ENCODE peak calls at places on chromosome 13, in six cellular contexts. One of them, this sample, is unnamed.

GRCh38 chr13:94382960-94383359 is 96.5 kb downstream of the DCT start:
- DNase-seq in IMR-90: no peak
- DNase-seq in H1: no peak
- DNase-seq in mesenchymal stem cell: no peak
- DNase-seq in mesendoderm: no peak
- DNase-seq in H9: no peak
- DNase-seq in this sample: no peak

GRCh38 chr13:71030789-71031188 is 836.2 kb downstream of the DACH1 start:
- DNase-seq in mesendoderm: peak; percentile 48
- DNase-seq in H1: no peak
- DNase-seq in IMR-90: no peak
- DNase-seq in mesenchymal stem cell: no peak
- DNase-seq in H9: no peak
- DNase-seq in this sample: no peak

GRCh38 chr13:48493851-48494250 is 39.0 kb downstream of the RCBTB2 start:
- DNase-seq in mesendoderm: no peak
- DNase-seq in H9: no peak
- DNase-seq in H1: no peak
- DNase-seq in IMR-90: peak; percentile 12
- DNase-seq in mesenchymal stem cell: no peak
- DNase-seq in this sample: no peak

GRCh38 chr13:36158606-36159005 is 27.4 kb upstream of the DCLK1 start:
- DNase-seq in IMR-90: no peak
- DNase-seq in mesendoderm: no peak
- DNase-seq in mesenchymal stem cell: no peak
- DNase-seq in H1: no peak
- DNase-seq in H9: no peak
- DNase-seq in this sample: no peak

GRCh38 chr13:24274452-24274971 is 34.9 kb upstream of the C1QTNF9 start:
- DNase-seq in H1: no peak
- DNase-seq in mesenchymal stem cell: peak; percentile 86
- DNase-seq in IMR-90: peak; percentile 59
- DNase-seq in mesendoderm: no peak
- DNase-seq in H9: no peak
- DNase-seq in this sample: no peak

GRCh38 chr13:111912453-111912866 is 154.5 kb upstream of the SOX1 start:
- DNase-seq in mesendoderm: no peak
- DNase-seq in IMR-90: no peak
- DNase-seq in mesenchymal stem cell: no peak
- DNase-seq in H9: peak; percentile 13
- DNase-seq in H1: no peak
- DNase-seq in this sample: no peak

GRCh38 chr13:64052526-64052925 is 2636.9 kb upstream of the PCDH20 start:
- DNase-seq in mesendoderm: peak; percentile 78
- DNase-seq in H9: no peak
- DNase-seq in IMR-90: no peak
- DNase-seq in mesenchymal stem cell: no peak
- DNase-seq in H1: no peak
- DNase-seq in this sample: no peak

GRCh38 chr13:99028890-99029289 is 51.0 kb upstream of the DOCK9 start:
- DNase-seq in mesendoderm: peak; percentile 80
- DNase-seq in IMR-90: no peak
- DNase-seq in H9: peak; percentile 74
- DNase-seq in H1: peak; percentile 41
- DNase-seq in mesenchymal stem cell: no peak
- DNase-seq in this sample: no peak

GRCh38 chr13:32901994-32902780 is 114.0 kb upstream of the KL start:
- DNase-seq in H9: no peak
- DNase-seq in H1: no peak
- DNase-seq in mesendoderm: no peak
- DNase-seq in IMR-90: no peak
- DNase-seq in mesenchymal stem cell: no peak
- DNase-seq in this sample: no peak

GRCh38 chr13:50187352-50188029 is 172.2 kb downstream of the KCNRG start:
- DNase-seq in IMR-90: no peak
- DNase-seq in mesendoderm: no peak
- DNase-seq in mesenchymal stem cell: peak; percentile 75
- DNase-seq in H9: no peak
- DNase-seq in H1: no peak
- DNase-seq in this sample: no peak

GRCh38 chr13:97310809-97311436 is 88.8 kb downstream of the MBNL2 start:
- DNase-seq in mesenchymal stem cell: no peak
- DNase-seq in mesendoderm: peak; percentile 25
- DNase-seq in H1: no peak
- DNase-seq in IMR-90: no peak
- DNase-seq in H9: no peak
- DNase-seq in this sample: no peak

GRCh38 chr13:111484129-111484925 is 163.9 kb downstream of the TEX29 start:
- DNase-seq in H9: no peak
- DNase-seq in mesendoderm: no peak
- DNase-seq in mesenchymal stem cell: no peak
- DNase-seq in H1: no peak
- DNase-seq in IMR-90: no peak
- DNase-seq in this sample: no peak

GRCh38 chr13:42039457-42039945 is 8.9 kb upstream of the DGKH start:
- DNase-seq in mesendoderm: no peak
- DNase-seq in H1: no peak
- DNase-seq in mesenchymal stem cell: no peak
- DNase-seq in H9: no peak
- DNase-seq in IMR-90: no peak
- DNase-seq in this sample: peak; percentile 12

GRCh38 chr13:21234537-21234936 is 58.1 kb downstream of the MRPL57 start:
- DNase-seq in mesendoderm: no peak
- DNase-seq in mesenchymal stem cell: peak; percentile 12
- DNase-seq in H9: no peak
- DNase-seq in IMR-90: no peak
- DNase-seq in H1: no peak
- DNase-seq in this sample: no peak

GRCh38 chr13:113184568-113185440 is 23.7 kb downstream of the PCID2 start:
- DNase-seq in mesendoderm: no peak
- DNase-seq in H1: no peak
- DNase-seq in mesenchymal stem cell: no peak
- DNase-seq in IMR-90: no peak
- DNase-seq in H9: no peak
- DNase-seq in this sample: no peak

GRCh38 chr13:36344886-36345437 is 1.2 kb downstream of the SPART start:
- DNase-seq in mesenchymal stem cell: no peak
- DNase-seq in IMR-90: no peak
- DNase-seq in mesendoderm: no peak
- DNase-seq in H9: no peak
- DNase-seq in H1: no peak
- DNase-seq in this sample: no peak

GRCh38 chr13:24165746-24166145 is 5.2 kb downstream of the SPATA13 start:
- DNase-seq in IMR-90: peak; percentile 83
- DNase-seq in H9: no peak
- DNase-seq in mesendoderm: no peak
- DNase-seq in mesenchymal stem cell: peak; percentile 69
- DNase-seq in H1: no peak
- DNase-seq in this sample: no peak

GRCh38 chr13:108895220-108895704 is 265.9 kb downstream of the MYO16 start:
- DNase-seq in IMR-90: peak; percentile 69
- DNase-seq in mesendoderm: peak; percentile 43
- DNase-seq in H1: no peak
- DNase-seq in mesenchymal stem cell: peak; percentile 59
- DNase-seq in H9: no peak
- DNase-seq in this sample: peak; percentile 6

GRCh38 chr13:98581971-98582702 is 5.2 kb upstream of the STK24 start:
- DNase-seq in IMR-90: peak; percentile 85
- DNase-seq in mesendoderm: no peak
- DNase-seq in H1: no peak
- DNase-seq in mesenchymal stem cell: peak; percentile 83
- DNase-seq in H9: no peak
- DNase-seq in this sample: no peak

GRCh38 chr13:47114030-47114429 is 217.2 kb upstream of the HTR2A start:
- DNase-seq in IMR-90: peak; percentile 89
- DNase-seq in H9: no peak
- DNase-seq in H1: no peak
- DNase-seq in mesendoderm: no peak
- DNase-seq in mesenchymal stem cell: peak; percentile 50
- DNase-seq in this sample: no peak

GRCh38 chr13:67353891-67354459 is 123.8 kb upstream of the PCDH9 start:
- DNase-seq in mesendoderm: no peak
- DNase-seq in H1: no peak
- DNase-seq in mesenchymal stem cell: peak; percentile 36
- DNase-seq in IMR-90: peak; percentile 27
- DNase-seq in H9: no peak
- DNase-seq in this sample: no peak

GRCh38 chr13:61575941-61576340 is 160.3 kb upstream of the PCDH20 start:
- DNase-seq in mesenchymal stem cell: no peak
- DNase-seq in IMR-90: no peak
- DNase-seq in mesendoderm: no peak
- DNase-seq in H9: no peak
- DNase-seq in H1: no peak
- DNase-seq in this sample: no peak

GRCh38 chr13:112697756-112698655 is 8.2 kb downstream of the ATP11A start:
- DNase-seq in H9: peak; percentile 24
- DNase-seq in mesenchymal stem cell: no peak
- DNase-seq in H1: no peak
- DNase-seq in mesendoderm: no peak
- DNase-seq in IMR-90: peak; percentile 44
- DNase-seq in this sample: no peak

GRCh38 chr13:40375522-40376171 is 290.8 kb downstream of the FOXO1 start:
- DNase-seq in H1: no peak
- DNase-seq in H9: no peak
- DNase-seq in IMR-90: no peak
- DNase-seq in mesendoderm: no peak
- DNase-seq in mesenchymal stem cell: no peak
- DNase-seq in this sample: no peak

GRCh38 chr13:73259061-73259908 is 200.5 kb downstream of the KLF5 start:
- DNase-seq in H1: no peak
- DNase-seq in H9: no peak
- DNase-seq in mesendoderm: peak; percentile 32
- DNase-seq in IMR-90: peak; percentile 12
- DNase-seq in mesenchymal stem cell: peak; percentile 83
- DNase-seq in this sample: no peak

GRCh38 chr13:60611523-60611922 is 214.5 kb downstream of the TDRD3 start:
- DNase-seq in mesendoderm: no peak
- DNase-seq in H1: no peak
- DNase-seq in mesenchymal stem cell: no peak
- DNase-seq in IMR-90: no peak
- DNase-seq in H9: no peak
- DNase-seq in this sample: no peak

GRCh38 chr13:24985102-24985501 is 110.8 kb upstream of the PABPC3 start:
- DNase-seq in mesenchymal stem cell: no peak
- DNase-seq in mesendoderm: peak; percentile 85
- DNase-seq in H9: peak; percentile 65
- DNase-seq in H1: no peak
- DNase-seq in IMR-90: no peak
- DNase-seq in this sample: no peak

GRCh38 chr13:57340878-57341277 is 173.9 kb downstream of the PRR20E start:
- DNase-seq in H9: no peak
- DNase-seq in IMR-90: no peak
- DNase-seq in mesendoderm: no peak
- DNase-seq in H1: no peak
- DNase-seq in mesenchymal stem cell: no peak
- DNase-seq in this sample: no peak

GRCh38 chr13:104014803-104015645 is 948.8 kb upstream of the SLC10A2 start:
- DNase-seq in mesendoderm: no peak
- DNase-seq in H9: no peak
- DNase-seq in H1: no peak
- DNase-seq in IMR-90: peak; percentile 39
- DNase-seq in mesenchymal stem cell: peak; percentile 74
- DNase-seq in this sample: no peak

GRCh38 chr13:45811891-45812583 is 39.5 kb downstream of the SIAH3 start:
- DNase-seq in H1: no peak
- DNase-seq in mesenchymal stem cell: no peak
- DNase-seq in IMR-90: no peak
- DNase-seq in mesendoderm: no peak
- DNase-seq in H9: no peak
- DNase-seq in this sample: no peak

GRCh38 chr13:45817833-45818232 is 33.7 kb downstream of the SIAH3 start:
- DNase-seq in mesendoderm: peak; percentile 58
- DNase-seq in H1: no peak
- DNase-seq in mesenchymal stem cell: no peak
- DNase-seq in H9: no peak
- DNase-seq in IMR-90: no peak
- DNase-seq in this sample: no peak

GRCh38 chr13:45807520-45808099 is 43.9 kb downstream of the SIAH3 start:
- DNase-seq in mesendoderm: peak; percentile 93
- DNase-seq in mesenchymal stem cell: peak; percentile 62
- DNase-seq in H9: peak; percentile 55
- DNase-seq in IMR-90: peak; percentile 17
- DNase-seq in H1: no peak
- DNase-seq in this sample: peak; percentile 37

GRCh38 chr13:45809810-45810394 is 41.7 kb downstream of the SIAH3 start:
- DNase-seq in IMR-90: no peak
- DNase-seq in H1: no peak
- DNase-seq in mesendoderm: no peak
- DNase-seq in mesenchymal stem cell: peak; percentile 20
- DNase-seq in H9: no peak
- DNase-seq in this sample: no peak

GRCh38 chr13:45812599-45813372 is 38.8 kb downstream of the SIAH3 start:
- DNase-seq in H9: no peak
- DNase-seq in H1: no peak
- DNase-seq in IMR-90: no peak
- DNase-seq in mesenchymal stem cell: no peak
- DNase-seq in mesendoderm: no peak
- DNase-seq in this sample: no peak
- H3K27ac ChIP-seq in H9: no peak overlapping the region
- H3K27ac ChIP-seq in H1: no peak overlapping the region
- H3K27ac ChIP-seq in IMR-90: no peak overlapping the region
- H3K27ac ChIP-seq in mesenchymal stem cell: no peak overlapping the region
- H3K27ac ChIP-seq in mesendoderm: no peak overlapping the region
- H3K27ac ChIP-seq in this sample: no peak overlapping the region

GRCh38 chr13:88395804-88396203 is 724.6 kb downstream of the SLITRK5 start:
- DNase-seq in mesendoderm: no peak
- DNase-seq in H1: no peak
- DNase-seq in H9: no peak
- DNase-seq in IMR-90: no peak
- DNase-seq in mesenchymal stem cell: no peak
- DNase-seq in this sample: no peak
- H2BK5ac ChIP-seq in mesendoderm: no peak overlapping the region
- H2BK5ac ChIP-seq in H1: no peak overlapping the region
- H2BK5ac ChIP-seq in H9: no peak overlapping the region
- H2BK5ac ChIP-seq in IMR-90: no peak overlapping the region
- H2BK5ac ChIP-seq in mesenchymal stem cell: no peak overlapping the region
- H2BK5ac ChIP-seq in this sample: no peak overlapping the region

GRCh38 chr13:88235441-88235840 is 564.3 kb downstream of the SLITRK5 start:
- DNase-seq in H9: no peak
- DNase-seq in mesendoderm: no peak
- DNase-seq in IMR-90: no peak
- DNase-seq in H1: no peak
- DNase-seq in mesenchymal stem cell: no peak
- DNase-seq in this sample: no peak
- H3K27ac ChIP-seq in H9: no peak overlapping the region
- H3K27ac ChIP-seq in mesendoderm: no peak overlapping the region
- H3K27ac ChIP-seq in IMR-90: no peak overlapping the region
- H3K27ac ChIP-seq in H1: no peak overlapping the region
- H3K27ac ChIP-seq in mesenchymal stem cell: no peak overlapping the region
- H3K27ac ChIP-seq in this sample: no peak overlapping the region

DNA sequence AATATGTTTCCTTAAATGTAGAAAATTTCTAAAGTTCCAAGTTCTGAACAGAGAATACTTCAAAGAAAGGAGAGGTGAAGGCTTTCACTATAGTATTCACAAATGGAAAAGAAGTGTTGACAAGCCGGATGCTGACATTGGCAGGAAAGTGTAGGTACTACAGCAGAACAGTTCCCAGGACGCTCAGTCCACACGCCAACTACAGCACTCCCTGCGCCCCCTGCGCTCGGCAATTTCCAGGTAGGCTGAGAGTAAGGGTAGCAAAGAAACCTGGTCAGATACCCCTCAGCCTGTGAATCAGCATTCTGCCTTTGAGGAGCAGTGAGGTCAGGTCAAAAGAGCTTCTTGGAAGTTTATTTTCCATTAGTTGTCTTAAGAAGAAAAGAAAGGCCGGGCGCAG is 115.3 kb downstream of the NALCN start:
- DNase-seq in H1: no peak
- DNase-seq in IMR-90: no peak
- DNase-seq in H9: no peak
- DNase-seq in mesenchymal stem cell: no peak
- DNase-seq in mesendoderm: no peak
- DNase-seq in this sample: no peak
- H2BK5ac ChIP-seq in H1: no peak overlapping the region
- H2BK5ac ChIP-seq in IMR-90: no peak overlapping the region
- H2BK5ac ChIP-seq in H9: no peak overlapping the region
- H2BK5ac ChIP-seq in mesenchymal stem cell: no peak overlapping the region
- H2BK5ac ChIP-seq in mesendoderm: no peak overlapping the region
- H2BK5ac ChIP-seq in this sample: no peak overlapping the region